ENCODE peak calls at places on chromosomes 5 and 9, in five cellular contexts. G is iPS-NIHi11, C is head of caudate nucleus, O is HS-27A, W is amniotic stem cell. I is an unnamed sample.

GRCh38 chr5:136032564-136032963 is 3.8 kb downstream of the TGFBI start:
- DNase-seq in G (no peak), C (no peak), O (no peak), W (no peak), I (no peak)

GRCh38 chr5:103120607-103121200 is 603 bp downstream of the PPIP5K2 start:
- DNase-seq in G (peak), C (no peak), O (no peak), W (no peak), I (no peak)

GRCh38 chr5:67021031-67021430 is 175.6 kb downstream of the CD180 start:
- DNase-seq in G (no peak), C (no peak), O (no peak), W (no peak), I (no peak)

GRCh38 chr5:40606077-40606765 is 73.5 kb upstream of the PTGER4 start:
- DNase-seq in G (no peak), C (no peak), O (no peak), W (no peak), I (no peak)

GRCh38 chr5:127518319-127518621 is 830 bp downstream of the PRRC1 start:
- DNase-seq in G (no peak), C (no peak), O (peak), W (no peak), I (no peak)

GRCh38 chr5:64834611-64835010 is 65.9 kb downstream of the CWC27 start:
- DNase-seq in G (no peak), C (no peak), O (no peak), W (no peak), I (no peak)

GRCh38 chr9:117744856-117745389 is 40.7 kb downstream of the TLR4 start:
- DNase-seq in G (peak), C (peak), O (no peak), W (no peak), I (no peak)

GRCh38 chr5:177987326-177987725 is 8.7 kb downstream of the PROP1 start:
- DNase-seq in G (peak), C (no peak), O (no peak), W (no peak), I (no peak)

GRCh38 chr9:133886563-133887501 is 105.3 kb downstream of the VAV2 start:
- DNase-seq in G (no peak), C (no peak), O (no peak), W (no peak), I (no peak)

GRCh38 chr9:98039474-98040072 is 17.0 kb upstream of the NANS start:
- DNase-seq in G (no peak), C (peak), O (no peak), W (no peak), I (no peak)

GRCh38 chr5:58048954-58049353 is 410.9 kb downstream of the PLK2 start:
- DNase-seq in G (no peak), C (no peak), O (no peak), W (no peak), I (no peak)

GRCh38 chr9:104905153-104905901 is 22.6 kb downstream of the ABCA1 start:
- DNase-seq in G (no peak), C (no peak), O (no peak), W (no peak), I (no peak)

GRCh38 chr5:87751801-87752200 is 339.1 kb upstream of the CCNH start:
- DNase-seq in G (no peak), C (peak), O (no peak), W (no peak), I (no peak)

GRCh38 chr5:78076351-78076750 is 218.1 kb downstream of the AP3B1 start:
- DNase-seq in G (peak), C (no peak), O (no peak), W (no peak), I (no peak)

GRCh38 chr9:127950513-127951210 is 13.0 kb upstream of the DPM2 start:
- DNase-seq in G (no peak), C (peak), O (no peak), W (no peak), I (no peak)

GRCh38 chr9:121670447-121670846 is 19.0 kb downstream of the DAB2IP start:
- DNase-seq in G (no peak), C (no peak), O (no peak), W (no peak), I (no peak)

GRCh38 chr5:149206524-149207141 is 65.0 kb upstream of the AFAP1L1 start:
- DNase-seq in G (no peak), C (no peak), O (no peak), W (no peak), I (no peak)

GRCh38 chr5:172868436-172868923 is 34.4 kb downstream of the ERGIC1 start:
- DNase-seq in G (no peak), C (peak), O (no peak), W (no peak), I (no peak)

GRCh38 chr9:120915854-120916495 is 10.6 kb downstream of the TRAF1 start:
- DNase-seq in G (no peak), C (peak), O (no peak), W (no peak), I (no peak)

GRCh38 chr5:73019766-73020165 is 63.9 kb downstream of the FCHO2 start:
- DNase-seq in G (no peak), C (no peak), O (no peak), W (no peak), I (no peak)

GRCh38 chr5:54517174-54517511 is 416 bp upstream of the SNX18 start:
- DNase-seq in G (peak), C (no peak), O (no peak), W (no peak), I (no peak)

GRCh38 chr5:60092671-60093422 is 199.3 kb upstream of the PDE4D start:
- DNase-seq in G (no peak), C (no peak), O (peak), W (peak), I (no peak)

GRCh38 chr5:75200776-75201175 is 35.9 kb downstream of the ANKRD31 start:
- DNase-seq in G (no peak), C (no peak), O (no peak), W (no peak), I (no peak)

GRCh38 chr9:38272710-38273109 is 119.8 kb upstream of the ALDH1B1 start:
- DNase-seq in G (no peak), C (no peak), O (no peak), W (no peak), I (no peak)